ENCODE peak calls at places on chromosomes 11 and 22, in four cellular contexts. One of them, this sample, is unnamed.

GRCh38 chr22:46147471-46148267 is 2.7 kb upstream of the PPARA start:
- DNase-seq in prostate gland: no peak
- DNase-seq in psoas muscle: peak
- DNase-seq in K562: no peak
- DNase-seq in this sample: no peak

GRCh38 chr22:38180841-38181452 is 683 bp downstream of the PLA2G6 start:
- DNase-seq in psoas muscle: peak
- DNase-seq in prostate gland: peak
- DNase-seq in K562: peak
- DNase-seq in this sample: peak

GRCh38 chr22:45428391-45429385 is 15.2 kb downstream of the RIBC2 start:
- DNase-seq in psoas muscle: peak
- DNase-seq in prostate gland: no peak
- DNase-seq in K562: no peak
- DNase-seq in this sample: no peak

GRCh38 chr11:64067257-64067993 is 31.7 kb downstream of the FLRT1 start:
- DNase-seq in prostate gland: no peak
- DNase-seq in psoas muscle: no peak
- DNase-seq in K562: peak
- DNase-seq in this sample: no peak

GRCh38 chr11:63564056-63564784 is 1.0 kb upstream of the PLAAT2 start:
- DNase-seq in prostate gland: no peak
- DNase-seq in psoas muscle: no peak
- DNase-seq in K562: no peak
- DNase-seq in this sample: no peak

GRCh38 chr22:49372530-49373288 is 455.0 kb downstream of the BRD1 start:
- DNase-seq in psoas muscle: no peak
- DNase-seq in prostate gland: peak
- DNase-seq in K562: peak
- DNase-seq in this sample: no peak

GRCh38 chr11:15636520-15637065 is 521.9 kb downstream of the INSC start:
- DNase-seq in prostate gland: no peak
- DNase-seq in psoas muscle: no peak
- DNase-seq in K562: no peak
- DNase-seq in this sample: no peak

GRCh38 chr11:92880391-92880790 is 89.1 kb upstream of the MTNR1B start:
- DNase-seq in K562: no peak
- DNase-seq in prostate gland: no peak
- DNase-seq in psoas muscle: no peak
- DNase-seq in this sample: no peak

GRCh38 chr11:106399075-106399500 is 321.6 kb downstream of the AASDHPPT start:
- DNase-seq in K562: no peak
- DNase-seq in prostate gland: no peak
- DNase-seq in psoas muscle: peak
- DNase-seq in this sample: no peak

GRCh38 chr11:12183827-12184620 is 73.6 kb downstream of the MICAL2 start:
- DNase-seq in psoas muscle: no peak
- DNase-seq in prostate gland: no peak
- DNase-seq in K562: no peak
- DNase-seq in this sample: no peak

GRCh38 chr11:45959851-45960250 is 37.4 kb downstream of the LARGE2 start:
- DNase-seq in prostate gland: no peak
- DNase-seq in psoas muscle: no peak
- DNase-seq in K562: no peak
- DNase-seq in this sample: no peak

GRCh38 chr22:30749272-30749671 is 54.6 kb downstream of the OSBP2 start:
- DNase-seq in psoas muscle: no peak
- DNase-seq in K562: no peak
- DNase-seq in prostate gland: no peak
- DNase-seq in this sample: no peak

GRCh38 chr11:48017105-48017874 is 36.9 kb downstream of the PTPRJ start:
- DNase-seq in K562: no peak
- DNase-seq in prostate gland: no peak
- DNase-seq in psoas muscle: no peak
- DNase-seq in this sample: no peak

GRCh38 chr11:86416494-86416893 is 41.8 kb downstream of the CCDC81 start:
- DNase-seq in prostate gland: no peak
- DNase-seq in psoas muscle: no peak
- DNase-seq in K562: no peak
- DNase-seq in this sample: no peak

GRCh38 chr11:57373146-57373545 is 7.8 kb downstream of the PRG3 start:
- DNase-seq in prostate gland: no peak
- DNase-seq in psoas muscle: no peak
- DNase-seq in K562: no peak
- DNase-seq in this sample: no peak

GRCh38 chr22:49075150-49075549 is 752.5 kb downstream of the BRD1 start:
- DNase-seq in psoas muscle: peak
- DNase-seq in prostate gland: no peak
- DNase-seq in K562: no peak
- DNase-seq in this sample: no peak

GRCh38 chr11:2138436-2139117 is 612 bp downstream of the IGF2 start:
- DNase-seq in psoas muscle: peak
- DNase-seq in prostate gland: no peak
- DNase-seq in K562: peak
- DNase-seq in this sample: no peak

GRCh38 chr11:96614846-96615245 is 225.0 kb downstream of the JRKL start:
- DNase-seq in prostate gland: no peak
- DNase-seq in psoas muscle: no peak
- DNase-seq in K562: no peak
- DNase-seq in this sample: no peak

GRCh38 chr11:64150481-64151239 is 15.3 kb downstream of the MACROD1 start:
- DNase-seq in K562: no peak
- DNase-seq in prostate gland: no peak
- DNase-seq in psoas muscle: peak
- DNase-seq in this sample: no peak

GRCh38 chr11:62556872-62557631 is 10.4 kb upstream of the AHNAK start:
- DNase-seq in K562: no peak
- DNase-seq in prostate gland: no peak
- DNase-seq in psoas muscle: peak
- DNase-seq in this sample: no peak

GRCh38 chr11:33735426-33736147 is 636 bp downstream of the CD59 start:
- DNase-seq in prostate gland: peak
- DNase-seq in K562: no peak
- DNase-seq in psoas muscle: peak
- DNase-seq in this sample: peak

GRCh38 chr22:23268877-23269276 is 88.6 kb downstream of the BCR start:
- DNase-seq in psoas muscle: no peak
- DNase-seq in prostate gland: no peak
- DNase-seq in K562: peak
- DNase-seq in this sample: no peak

GRCh38 chr11:76257040-76257730 is 50.9 kb upstream of the WNT11 start:
- DNase-seq in K562: no peak
- DNase-seq in psoas muscle: no peak
- DNase-seq in prostate gland: no peak
- DNase-seq in this sample: peak

GRCh38 chr11:2800655-2801531 is 84.7 kb downstream of the CDKN1C start:
- DNase-seq in prostate gland: no peak
- DNase-seq in K562: no peak
- DNase-seq in psoas muscle: peak
- DNase-seq in this sample: no peak

GRCh38 chr11:74460481-74461154 is 6.7 kb downstream of the KCNE3 start:
- DNase-seq in psoas muscle: no peak
- DNase-seq in prostate gland: no peak
- DNase-seq in K562: peak
- DNase-seq in this sample: no peak

GRCh38 chr11:62543680-62544444 is 2.7 kb downstream of the AHNAK start:
- DNase-seq in prostate gland: peak
- DNase-seq in K562: no peak
- DNase-seq in psoas muscle: no peak
- DNase-seq in this sample: no peak

GRCh38 chr22:46073683-46074504 is 76.4 kb upstream of the PPARA start:
- DNase-seq in K562: no peak
- DNase-seq in psoas muscle: peak
- DNase-seq in prostate gland: no peak
- DNase-seq in this sample: no peak

GRCh38 chr22:20118572-20119020 is 1.6 kb upstream of the TRMT2A start:
- DNase-seq in psoas muscle: peak
- DNase-seq in K562: peak
- DNase-seq in prostate gland: no peak
- DNase-seq in this sample: no peak

GRCh38 chr22:24599514-24599913 is 3.5 kb upstream of the GGT1 start:
- DNase-seq in prostate gland: no peak
- DNase-seq in psoas muscle: peak
- DNase-seq in K562: no peak
- DNase-seq in this sample: no peak

GRCh38 chr11:11016123-11016522 is 158.3 kb upstream of the ZBED5 start:
- DNase-seq in K562: no peak
- DNase-seq in psoas muscle: no peak
- DNase-seq in prostate gland: no peak
- DNase-seq in this sample: peak

GRCh38 chr22:43288807-43289417 is 54.3 kb downstream of the SCUBE1 start:
- DNase-seq in psoas muscle: no peak
- DNase-seq in K562: no peak
- DNase-seq in prostate gland: no peak
- DNase-seq in this sample: no peak
- H3K4me3 ChIP-seq in psoas muscle: no peak
- H3K4me3 ChIP-seq in K562: no peak
- H3K4me3 ChIP-seq in prostate gland: no peak
- H3K4me3 ChIP-seq in this sample: no peak

DNA sequence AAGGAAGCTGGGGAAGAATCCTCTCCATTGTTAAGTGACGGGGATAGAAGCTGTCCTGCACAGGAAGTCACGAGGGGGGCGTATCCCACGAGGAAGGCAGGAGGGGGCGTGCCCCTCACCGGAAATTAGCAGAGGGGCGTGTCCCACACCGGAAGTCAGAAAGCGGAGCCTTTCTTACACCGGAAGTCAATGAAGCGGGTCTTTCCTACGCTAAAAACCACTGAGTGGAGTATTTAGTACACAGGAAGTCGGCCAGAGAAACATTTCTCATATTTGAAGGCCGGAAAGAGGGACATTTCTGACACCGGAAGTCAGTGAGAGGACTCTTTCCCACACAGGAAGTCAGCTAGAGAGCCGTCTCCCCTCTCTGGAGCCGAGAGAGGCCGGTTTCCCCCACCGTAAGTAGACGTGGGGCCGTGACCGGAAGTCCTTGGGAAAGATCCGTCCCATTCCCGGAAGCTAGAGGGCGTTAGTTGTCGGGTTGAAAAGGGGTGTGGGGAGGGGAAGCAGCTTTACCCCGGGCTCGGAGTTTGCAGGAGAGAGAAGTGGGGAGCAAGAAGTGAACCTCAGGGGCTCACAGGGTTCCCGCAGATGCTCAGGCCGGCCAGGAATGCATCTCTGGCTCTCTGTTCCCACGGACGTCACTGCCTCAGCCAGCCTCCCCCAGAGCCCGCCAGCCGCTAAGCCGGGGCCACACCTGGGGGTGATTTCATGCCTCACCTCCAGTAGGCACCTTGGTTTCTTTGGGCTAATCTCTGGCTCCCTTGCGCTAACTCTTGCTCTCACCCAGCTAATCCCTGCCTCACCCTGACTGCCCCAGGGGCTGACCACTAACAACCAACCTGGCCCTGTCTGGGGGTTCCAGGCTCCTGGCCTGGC is 15.4 kb downstream of the MIAT start:
- DNase-seq in K562: peak
- DNase-seq in prostate gland: peak
- DNase-seq in psoas muscle: peak
- DNase-seq in this sample: peak
- TF ChIP-seq CTCF in K562: peak
- TF ChIP-seq CTCF in prostate gland: peak
- TF ChIP-seq CTCF in psoas muscle: peak
- TF ChIP-seq CTCF in this sample: peak

GRCh38 chr11:120294096-120294495 is 31.0 kb upstream of the TLCD5 start:
- DNase-seq in prostate gland: no peak
- DNase-seq in psoas muscle: no peak
- DNase-seq in K562: no peak
- DNase-seq in this sample: no peak
- H3K4me3 ChIP-seq in prostate gland: no peak
- H3K4me3 ChIP-seq in psoas muscle: no peak
- H3K4me3 ChIP-seq in K562: no peak
- H3K4me3 ChIP-seq in this sample: no peak

DNA sequence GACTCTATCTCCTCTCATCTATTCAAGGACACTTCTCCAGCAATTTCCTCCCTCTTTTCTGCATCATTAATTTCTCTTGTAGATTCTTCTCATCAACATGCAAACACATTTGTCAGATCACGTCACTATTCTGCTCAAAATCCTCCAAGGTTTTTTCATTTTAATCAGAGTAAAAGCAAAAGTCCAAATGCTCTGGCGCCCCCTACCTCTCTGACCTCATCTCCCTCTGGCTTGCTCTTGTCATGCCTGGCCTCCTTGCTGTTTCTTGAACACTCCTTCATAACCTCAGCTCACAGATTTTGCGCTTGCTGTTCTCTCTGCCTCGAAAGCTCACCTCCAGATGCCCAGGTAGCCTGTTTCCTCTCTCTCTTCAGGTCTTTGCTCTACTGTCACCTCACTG is 22.4 kb downstream of the RTCB start:
- DNase-seq in K562: no peak
- DNase-seq in psoas muscle: no peak
- DNase-seq in prostate gland: no peak
- DNase-seq in this sample: no peak
- TF ChIP-seq CTCF in K562: peak
- TF ChIP-seq CTCF in psoas muscle: no peak
- TF ChIP-seq CTCF in prostate gland: no peak
- TF ChIP-seq CTCF in this sample: peak

GRCh38 chr11:119115484-119116234 is 5.7 kb upstream of the HINFP start:
- DNase-seq in prostate gland: no peak
- DNase-seq in K562: no peak
- DNase-seq in psoas muscle: peak
- DNase-seq in this sample: no peak

GRCh38 chr11:119116601-119117000 is 4.8 kb upstream of the HINFP start:
- DNase-seq in psoas muscle: no peak
- DNase-seq in prostate gland: no peak
- DNase-seq in K562: no peak
- DNase-seq in this sample: no peak

GRCh38 chr11:119117004-119117706 is 4.2 kb upstream of the HINFP start:
- DNase-seq in psoas muscle: no peak
- DNase-seq in prostate gland: no peak
- DNase-seq in K562: no peak
- DNase-seq in this sample: no peak

GRCh38 chr11:119114351-119114750 is 7.0 kb upstream of the HINFP start:
- DNase-seq in psoas muscle: no peak
- DNase-seq in prostate gland: no peak
- DNase-seq in K562: no peak
- DNase-seq in this sample: no peak

GRCh38 chr11:119116235-119116594 is 5.2 kb upstream of the HINFP start:
- DNase-seq in psoas muscle: no peak
- DNase-seq in K562: no peak
- DNase-seq in prostate gland: no peak
- DNase-seq in this sample: no peak
- H3K4me3 ChIP-seq in psoas muscle: no peak
- H3K4me3 ChIP-seq in K562: no peak
- H3K4me3 ChIP-seq in prostate gland: no peak
- H3K4me3 ChIP-seq in this sample: no peak

DNA sequence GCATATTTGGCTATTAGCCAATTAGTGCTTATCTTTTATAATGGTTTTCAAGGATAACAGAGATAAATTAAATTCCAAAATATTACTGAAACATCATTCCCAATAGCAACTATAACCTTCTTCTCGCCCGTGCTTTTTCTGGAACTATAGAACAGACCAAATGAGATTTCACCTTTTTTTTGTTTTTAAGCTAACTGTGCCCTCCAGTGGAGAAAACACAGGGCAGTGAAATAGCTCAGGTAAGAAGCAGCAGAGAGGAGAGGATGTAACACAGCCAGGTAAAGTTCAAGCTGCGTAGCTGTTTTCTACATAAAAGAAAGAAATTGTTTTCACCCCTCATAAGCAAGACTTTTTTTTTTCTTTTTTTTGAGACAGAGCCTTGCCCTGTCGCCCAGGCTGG is 28.2 kb downstream of the HSD17B12 start:
- DNase-seq in psoas muscle: no peak
- DNase-seq in K562: no peak
- DNase-seq in prostate gland: no peak
- DNase-seq in this sample: peak
- TF ChIP-seq CTCF in psoas muscle: peak
- TF ChIP-seq CTCF in K562: peak
- TF ChIP-seq CTCF in prostate gland: no peak
- TF ChIP-seq CTCF in this sample: no peak